ENCODE peak calls at places on chromosomes 5 and 9, in seven cellular contexts. One of them, this sample, is unnamed.

GRCh38 chr5:149284501-149284900 is 12.8 kb downstream of the AFAP1L1 start:
- DNase-seq in uterus: peak; percentile 49
- DNase-seq in GM23338: no peak
- DNase-seq in lung: no peak
- DNase-seq in MM.1S: no peak
- DNase-seq in left lung: no peak
- DNase-seq in ovary: no peak
- DNase-seq in this sample: no peak

GRCh38 chr9:134339183-134339806 is 13.0 kb downstream of the RXRA start:
- DNase-seq in uterus: peak; percentile 45
- DNase-seq in GM23338: no peak
- DNase-seq in lung: no peak
- DNase-seq in MM.1S: no peak
- DNase-seq in left lung: no peak
- DNase-seq in ovary: peak; percentile 55
- DNase-seq in this sample: no peak

GRCh38 chr9:68416891-68417570 is 60.6 kb downstream of the PGM5 start:
- DNase-seq in uterus: no peak
- DNase-seq in GM23338: peak; percentile 82
- DNase-seq in lung: no peak
- DNase-seq in MM.1S: peak; percentile 24
- DNase-seq in left lung: no peak
- DNase-seq in ovary: no peak
- DNase-seq in this sample: no peak

GRCh38 chr5:95284512-95285405 is at the start of gene MCTP1:
- DNase-seq in uterus: no peak
- DNase-seq in GM23338: peak; percentile 67
- DNase-seq in lung: no peak
- DNase-seq in MM.1S: peak; percentile 16
- DNase-seq in left lung: peak; percentile 42
- DNase-seq in ovary: no peak
- DNase-seq in this sample: no peak

GRCh38 chr9:76419782-76420380 is 25.7 kb upstream of the RFK start:
- DNase-seq in uterus: no peak
- DNase-seq in GM23338: peak; percentile 72
- DNase-seq in lung: no peak
- DNase-seq in MM.1S: no peak
- DNase-seq in left lung: no peak
- DNase-seq in ovary: no peak
- DNase-seq in this sample: no peak

GRCh38 chr5:118711727-118712126 is 276.6 kb downstream of the DTWD2 start:
- DNase-seq in uterus: no peak
- DNase-seq in GM23338: no peak
- DNase-seq in lung: no peak
- DNase-seq in MM.1S: no peak
- DNase-seq in left lung: no peak
- DNase-seq in ovary: no peak
- DNase-seq in this sample: no peak

GRCh38 chr5:75461679-75462078 is 49.8 kb downstream of the CERT1 start:
- DNase-seq in uterus: no peak
- DNase-seq in GM23338: no peak
- DNase-seq in lung: no peak
- DNase-seq in MM.1S: no peak
- DNase-seq in left lung: no peak
- DNase-seq in ovary: no peak
- DNase-seq in this sample: no peak

GRCh38 chr5:14156611-14157493 is 13.7 kb downstream of the TRIO start:
- DNase-seq in uterus: no peak
- DNase-seq in GM23338: no peak
- DNase-seq in lung: no peak
- DNase-seq in MM.1S: no peak
- DNase-seq in left lung: no peak
- DNase-seq in ovary: no peak
- DNase-seq in this sample: no peak

GRCh38 chr9:114721491-114722362 is 39.7 kb upstream of the TEX48 start:
- DNase-seq in uterus: no peak
- DNase-seq in GM23338: no peak
- DNase-seq in lung: no peak
- DNase-seq in MM.1S: no peak
- DNase-seq in left lung: no peak
- DNase-seq in ovary: no peak
- DNase-seq in this sample: no peak

GRCh38 chr5:97165726-97166125 is 17.3 kb downstream of the RIOK2 start:
- DNase-seq in uterus: no peak
- DNase-seq in GM23338: no peak
- DNase-seq in lung: no peak
- DNase-seq in MM.1S: no peak
- DNase-seq in left lung: no peak
- DNase-seq in ovary: no peak
- DNase-seq in this sample: no peak

GRCh38 chr9:128627906-128628305 is 28.7 kb downstream of the DYNC2I2 start:
- DNase-seq in uterus: no peak
- DNase-seq in GM23338: no peak
- DNase-seq in lung: no peak
- DNase-seq in MM.1S: no peak
- DNase-seq in left lung: no peak
- DNase-seq in ovary: no peak
- DNase-seq in this sample: no peak

GRCh38 chr5:97297063-97297715 is 114.1 kb upstream of the RIOK2 start:
- DNase-seq in uterus: no peak
- DNase-seq in GM23338: peak; percentile 81
- DNase-seq in lung: no peak
- DNase-seq in MM.1S: peak; percentile 61
- DNase-seq in left lung: no peak
- DNase-seq in ovary: no peak
- DNase-seq in this sample: peak; percentile 13

GRCh38 chr5:38463634-38464521 is 92.6 kb downstream of the LIFR start:
- DNase-seq in uterus: peak; percentile 40
- DNase-seq in GM23338: no peak
- DNase-seq in lung: no peak
- DNase-seq in MM.1S: peak; percentile 45
- DNase-seq in left lung: no peak
- DNase-seq in ovary: peak; percentile 43
- DNase-seq in this sample: no peak

GRCh38 chr5:103446813-103447212 is 115.8 kb downstream of the NUDT12 start:
- DNase-seq in uterus: no peak
- DNase-seq in GM23338: no peak
- DNase-seq in lung: no peak
- DNase-seq in MM.1S: no peak
- DNase-seq in left lung: no peak
- DNase-seq in ovary: no peak
- DNase-seq in this sample: no peak

GRCh38 chr5:172777381-172778222 is 6.6 kb upstream of the DUSP1 start:
- DNase-seq in uterus: peak; percentile 89
- DNase-seq in GM23338: no peak
- DNase-seq in lung: peak; percentile 87
- DNase-seq in MM.1S: peak; percentile 92
- DNase-seq in left lung: peak; percentile 93
- DNase-seq in ovary: peak; percentile 68
- DNase-seq in this sample: peak; percentile 73

GRCh38 chr9:87826331-87826730 is 56.3 kb upstream of the SPATA31E1 start:
- DNase-seq in uterus: no peak
- DNase-seq in GM23338: no peak
- DNase-seq in lung: no peak
- DNase-seq in MM.1S: no peak
- DNase-seq in left lung: no peak
- DNase-seq in ovary: no peak
- DNase-seq in this sample: no peak

GRCh38 chr5:31763399-31763798 is 124.5 kb downstream of the PDZD2 start:
- DNase-seq in uterus: no peak
- DNase-seq in GM23338: no peak
- DNase-seq in lung: no peak
- DNase-seq in MM.1S: no peak
- DNase-seq in left lung: no peak
- DNase-seq in ovary: no peak
- DNase-seq in this sample: no peak

GRCh38 chr5:132238901-132239500 is 11.3 kb upstream of the P4HA2 start:
- DNase-seq in uterus: peak; percentile 8
- DNase-seq in GM23338: no peak
- DNase-seq in lung: no peak
- DNase-seq in MM.1S: no peak
- DNase-seq in left lung: peak; percentile 17
- DNase-seq in ovary: no peak
- DNase-seq in this sample: no peak

GRCh38 chr5:115549154-115549553 is 4.6 kb upstream of the FEM1C start:
- DNase-seq in uterus: no peak
- DNase-seq in GM23338: peak; percentile 93
- DNase-seq in lung: no peak
- DNase-seq in MM.1S: no peak
- DNase-seq in left lung: no peak
- DNase-seq in ovary: no peak
- DNase-seq in this sample: peak; percentile 53

GRCh38 chr9:137241490-137242328 is 622 bp downstream of the TUBB4B start:
- DNase-seq in uterus: peak; percentile 70
- DNase-seq in GM23338: no peak
- DNase-seq in lung: peak; percentile 69
- DNase-seq in MM.1S: peak; percentile 53
- DNase-seq in left lung: peak; percentile 61
- DNase-seq in ovary: peak; percentile 62
- DNase-seq in this sample: no peak

GRCh38 chr5:68315679-68316271 is 100.2 kb downstream of the PIK3R1 start:
- DNase-seq in uterus: no peak
- DNase-seq in GM23338: no peak
- DNase-seq in lung: no peak
- DNase-seq in MM.1S: peak; percentile 18
- DNase-seq in left lung: no peak
- DNase-seq in ovary: no peak
- DNase-seq in this sample: no peak

GRCh38 chr5:122153230-122153629 is 23.9 kb downstream of the ZNF474 start:
- DNase-seq in uterus: no peak
- DNase-seq in GM23338: no peak
- DNase-seq in lung: no peak
- DNase-seq in MM.1S: no peak
- DNase-seq in left lung: no peak
- DNase-seq in ovary: no peak
- DNase-seq in this sample: no peak

GRCh38 chr9:124122321-124122720 is 110.8 kb downstream of the LHX2 start:
- DNase-seq in uterus: no peak
- DNase-seq in GM23338: no peak
- DNase-seq in lung: no peak
- DNase-seq in MM.1S: no peak
- DNase-seq in left lung: no peak
- DNase-seq in ovary: no peak
- DNase-seq in this sample: no peak

GRCh38 chr5:73214921-73215490 is 42.0 kb downstream of the TMEM174 start:
- DNase-seq in uterus: no peak
- DNase-seq in GM23338: peak; percentile 20
- DNase-seq in lung: no peak
- DNase-seq in MM.1S: no peak
- DNase-seq in left lung: no peak
- DNase-seq in ovary: no peak
- DNase-seq in this sample: no peak

GRCh38 chr9:136050706-136051567 is 44.2 kb downstream of the NACC2 start:
- DNase-seq in uterus: no peak
- DNase-seq in GM23338: peak; percentile 50
- DNase-seq in lung: no peak
- DNase-seq in MM.1S: no peak
- DNase-seq in left lung: no peak
- DNase-seq in ovary: no peak
- DNase-seq in this sample: no peak

GRCh38 chr9:92759990-92760893 is 4.4 kb downstream of the BICD2 start:
- DNase-seq in uterus: peak; percentile 47
- DNase-seq in GM23338: no peak
- DNase-seq in lung: peak; percentile 52
- DNase-seq in MM.1S: no peak
- DNase-seq in left lung: peak; percentile 52
- DNase-seq in ovary: no peak
- DNase-seq in this sample: no peak

GRCh38 chr9:129406278-129407225 is 214.3 kb downstream of the C9orf50 start:
- DNase-seq in uterus: peak; percentile 73
- DNase-seq in GM23338: peak; percentile 40
- DNase-seq in lung: no peak
- DNase-seq in MM.1S: no peak
- DNase-seq in left lung: no peak
- DNase-seq in ovary: no peak
- DNase-seq in this sample: no peak

GRCh38 chr9:532707-533106 is 308.8 kb upstream of the DMRT1 start:
- DNase-seq in uterus: no peak
- DNase-seq in GM23338: no peak
- DNase-seq in lung: no peak
- DNase-seq in MM.1S: no peak
- DNase-seq in left lung: no peak
- DNase-seq in ovary: no peak
- DNase-seq in this sample: no peak

GRCh38 chr9:78187763-78188495 is 47.9 kb upstream of the CEP78 start:
- DNase-seq in uterus: peak; percentile 19
- DNase-seq in GM23338: no peak
- DNase-seq in lung: peak; percentile 51
- DNase-seq in MM.1S: no peak
- DNase-seq in left lung: peak; percentile 72
- DNase-seq in ovary: no peak
- DNase-seq in this sample: no peak

DNA sequence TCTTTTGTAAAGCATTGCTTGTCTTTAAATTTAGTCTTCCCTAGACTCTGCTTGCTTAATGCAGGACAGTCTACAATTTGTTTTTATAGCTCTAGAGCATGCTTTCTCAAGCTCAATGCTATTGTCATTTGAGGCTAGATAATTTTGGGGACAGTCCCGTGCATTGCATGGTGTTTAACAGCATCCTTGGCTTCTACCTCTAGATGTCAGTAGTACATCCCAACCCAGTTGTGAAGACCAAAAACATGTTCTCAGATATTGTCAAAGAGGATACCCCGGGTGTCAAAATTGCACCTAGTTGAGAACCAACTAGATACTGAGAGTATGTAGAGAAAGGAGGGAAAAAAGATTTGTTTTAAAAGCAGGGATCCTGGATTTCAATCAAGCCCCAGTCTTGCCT is 277.5 kb downstream of the CEMIP2 start:
- DNase-seq in uterus: no peak
- DNase-seq in GM23338: peak; percentile 36
- DNase-seq in lung: no peak
- DNase-seq in MM.1S: peak; percentile 23
- DNase-seq in left lung: no peak
- DNase-seq in ovary: no peak
- DNase-seq in this sample: no peak
- TF ChIP-seq CTCF in uterus: no peak
- TF ChIP-seq CTCF in GM23338: peak; percentile 70
- TF ChIP-seq CTCF in lung: no peak
- TF ChIP-seq CTCF in MM.1S: peak; percentile 35
- TF ChIP-seq CTCF in left lung: no peak
- TF ChIP-seq CTCF in ovary: no peak
- TF ChIP-seq CTCF in this sample: peak; percentile 38

GRCh38 chr5:59586811-59587340 is 306.6 kb downstream of the PDE4D start:
- DNase-seq in uterus: no peak
- DNase-seq in GM23338: no peak
- DNase-seq in lung: no peak
- DNase-seq in MM.1S: no peak
- DNase-seq in left lung: no peak
- DNase-seq in ovary: no peak
- DNase-seq in this sample: no peak
- H3K4me3 ChIP-seq in uterus: no peak overlapping the region
- H3K4me3 ChIP-seq in GM23338: peak overlapping the region; percentile 37
- H3K4me3 ChIP-seq in lung: no peak overlapping the region
- H3K4me3 ChIP-seq in MM.1S: no peak overlapping the region
- H3K4me3 ChIP-seq in left lung: peak overlapping the region; percentile 23
- H3K4me3 ChIP-seq in ovary: peak overlapping the region; percentile 24
- H3K4me3 ChIP-seq in this sample: no peak overlapping the region

GRCh38 chr5:62779010-62779422 is 200.4 kb downstream of the LRRC70 start:
- DNase-seq in uterus: no peak
- DNase-seq in GM23338: peak; percentile 92
- DNase-seq in lung: no peak
- DNase-seq in MM.1S: peak; percentile 66
- DNase-seq in left lung: no peak
- DNase-seq in ovary: no peak
- DNase-seq in this sample: no peak
- TF ChIP-seq CTCF in uterus: peak; percentile 35
- TF ChIP-seq CTCF in GM23338: peak; percentile 79
- TF ChIP-seq CTCF in lung: peak; percentile 57
- TF ChIP-seq CTCF in MM.1S: peak; percentile 74
- TF ChIP-seq CTCF in left lung: peak; percentile 69
- TF ChIP-seq CTCF in ovary: peak; percentile 15
- TF ChIP-seq CTCF in this sample: peak; percentile 75

GRCh38 chr5:168886153-168886552 is 307.0 kb upstream of the PANK3 start:
- DNase-seq in uterus: no peak
- DNase-seq in GM23338: no peak
- DNase-seq in lung: no peak
- DNase-seq in MM.1S: no peak
- DNase-seq in left lung: no peak
- DNase-seq in ovary: no peak
- DNase-seq in this sample: no peak
- H3K4me3 ChIP-seq in uterus: no peak overlapping the region
- H3K4me3 ChIP-seq in GM23338: no peak overlapping the region
- H3K4me3 ChIP-seq in lung: no peak overlapping the region
- H3K4me3 ChIP-seq in MM.1S: no peak overlapping the region
- H3K4me3 ChIP-seq in left lung: no peak overlapping the region
- H3K4me3 ChIP-seq in ovary: no peak overlapping the region
- H3K4me3 ChIP-seq in this sample: no peak overlapping the region